ENCODE peak calls at places on chromosome 14, in four cellular contexts. One of them, this sample, is unnamed.

GRCh38 chr14:103743691-103744090 is 28.1 kb downstream of the ZFYVE21 start:
- DNase-seq in CD8-positive, alpha-beta T cell: no peak
- DNase-seq in fibroblast of lung: no peak
- DNase-seq in neuronal stem cell: no peak
- DNase-seq in this sample: no peak

GRCh38 chr14:92577321-92577742 is 63.8 kb downstream of the RIN3 start:
- DNase-seq in neuronal stem cell: no peak
- DNase-seq in fibroblast of lung: no peak
- DNase-seq in CD8-positive, alpha-beta T cell: peak
- DNase-seq in this sample: no peak

GRCh38 chr14:97120204-97121120 is 323.3 kb downstream of the VRK1 start:
- DNase-seq in neuronal stem cell: no peak
- DNase-seq in CD8-positive, alpha-beta T cell: peak
- DNase-seq in fibroblast of lung: no peak
- DNase-seq in this sample: no peak

GRCh38 chr14:61695695-61696527 is 598 bp downstream of the HIF1A start:
- DNase-seq in fibroblast of lung: peak
- DNase-seq in CD8-positive, alpha-beta T cell: peak
- DNase-seq in neuronal stem cell: peak
- DNase-seq in this sample: peak

GRCh38 chr14:53032161-53032803 is 81.4 kb upstream of the FERMT2 start:
- DNase-seq in fibroblast of lung: peak
- DNase-seq in CD8-positive, alpha-beta T cell: no peak
- DNase-seq in neuronal stem cell: peak
- DNase-seq in this sample: no peak

GRCh38 chr14:102189858-102190257 is 50.2 kb downstream of the WDR20 start:
- DNase-seq in fibroblast of lung: no peak
- DNase-seq in CD8-positive, alpha-beta T cell: no peak
- DNase-seq in neuronal stem cell: no peak
- DNase-seq in this sample: no peak

GRCh38 chr14:38129705-38130104 is 78.0 kb upstream of the SSTR1 start:
- DNase-seq in neuronal stem cell: no peak
- DNase-seq in fibroblast of lung: no peak
- DNase-seq in CD8-positive, alpha-beta T cell: peak
- DNase-seq in this sample: no peak

GRCh38 chr14:72123755-72124154 is 191.5 kb downstream of the RGS6 start:
- DNase-seq in neuronal stem cell: no peak
- DNase-seq in CD8-positive, alpha-beta T cell: no peak
- DNase-seq in fibroblast of lung: no peak
- DNase-seq in this sample: no peak

GRCh38 chr14:92914087-92914656 is 8.8 kb upstream of the CHGA start:
- DNase-seq in fibroblast of lung: peak
- DNase-seq in neuronal stem cell: peak
- DNase-seq in CD8-positive, alpha-beta T cell: no peak
- DNase-seq in this sample: no peak

GRCh38 chr14:104262515-104263514 is 124.4 kb downstream of the KIF26A start:
- DNase-seq in fibroblast of lung: no peak
- DNase-seq in neuronal stem cell: no peak
- DNase-seq in CD8-positive, alpha-beta T cell: no peak
- DNase-seq in this sample: no peak

GRCh38 chr14:84785997-84786396 is 743.9 kb upstream of the FLRT2 start:
- DNase-seq in fibroblast of lung: peak
- DNase-seq in CD8-positive, alpha-beta T cell: no peak
- DNase-seq in neuronal stem cell: no peak
- DNase-seq in this sample: no peak

GRCh38 chr14:102731101-102731870 is 46.0 kb upstream of the TRAF3 start:
- DNase-seq in fibroblast of lung: no peak
- DNase-seq in neuronal stem cell: no peak
- DNase-seq in CD8-positive, alpha-beta T cell: no peak
- DNase-seq in this sample: no peak

GRCh38 chr14:89331398-89331797 is 85.6 kb downstream of the FOXN3 start:
- DNase-seq in CD8-positive, alpha-beta T cell: no peak
- DNase-seq in fibroblast of lung: no peak
- DNase-seq in neuronal stem cell: no peak
- DNase-seq in this sample: no peak

GRCh38 chr14:105894125-105894977 is 368.0 kb downstream of the TMEM121 start:
- DNase-seq in fibroblast of lung: no peak
- DNase-seq in CD8-positive, alpha-beta T cell: no peak
- DNase-seq in neuronal stem cell: no peak
- DNase-seq in this sample: no peak

GRCh38 chr14:51540364-51540763 is 111.3 kb upstream of the FRMD6 start:
- DNase-seq in neuronal stem cell: no peak
- DNase-seq in fibroblast of lung: peak
- DNase-seq in CD8-positive, alpha-beta T cell: no peak
- DNase-seq in this sample: no peak
- H3K27ac ChIP-seq in neuronal stem cell: no peak
- H3K27ac ChIP-seq in fibroblast of lung: peak
- H3K27ac ChIP-seq in CD8-positive, alpha-beta T cell: no peak
- H3K27ac ChIP-seq in this sample: no peak

DNA sequence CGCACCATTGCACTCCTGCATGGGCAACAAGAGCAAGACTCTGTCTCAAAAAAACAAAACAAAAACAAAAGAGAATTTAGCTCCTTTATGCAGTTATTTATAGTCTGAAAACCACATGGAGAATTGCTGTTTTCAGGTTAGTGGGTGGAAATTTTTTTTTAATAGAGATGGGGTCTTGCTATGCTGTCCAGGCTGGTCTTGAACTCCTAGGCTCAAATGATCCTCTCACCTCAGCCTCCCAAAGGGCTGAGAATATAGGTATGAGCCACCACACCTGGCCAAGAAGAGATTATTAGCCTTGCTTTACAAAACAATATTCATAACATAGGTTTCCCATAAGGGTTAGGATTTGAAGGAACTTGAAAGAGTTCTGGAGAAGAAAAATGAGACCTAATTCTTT is 12.1 kb upstream of the SRP54 start:
- DNase-seq in neuronal stem cell: no peak
- DNase-seq in CD8-positive, alpha-beta T cell: no peak
- DNase-seq in fibroblast of lung: no peak
- DNase-seq in this sample: no peak
- H3K27ac ChIP-seq in neuronal stem cell: no peak
- H3K27ac ChIP-seq in CD8-positive, alpha-beta T cell: no peak
- H3K27ac ChIP-seq in fibroblast of lung: no peak
- H3K27ac ChIP-seq in this sample: no peak

GRCh38 chr14:54738009-54738408 is 164.6 kb downstream of the GCH1 start:
- DNase-seq in fibroblast of lung: no peak
- DNase-seq in CD8-positive, alpha-beta T cell: no peak
- DNase-seq in neuronal stem cell: no peak
- DNase-seq in this sample: no peak

GRCh38 chr14:54737132-54737711 is 165.4 kb downstream of the GCH1 start:
- DNase-seq in fibroblast of lung: peak
- DNase-seq in CD8-positive, alpha-beta T cell: no peak
- DNase-seq in neuronal stem cell: no peak
- DNase-seq in this sample: no peak

GRCh38 chr14:54739514-54739913 is 163.1 kb downstream of the GCH1 start:
- DNase-seq in CD8-positive, alpha-beta T cell: no peak
- DNase-seq in fibroblast of lung: no peak
- DNase-seq in neuronal stem cell: no peak
- DNase-seq in this sample: no peak

GRCh38 chr14:54730156-54730961 is 163.4 kb downstream of the SAMD4A start:
- DNase-seq in fibroblast of lung: peak
- DNase-seq in CD8-positive, alpha-beta T cell: no peak
- DNase-seq in neuronal stem cell: no peak
- DNase-seq in this sample: no peak

DNA sequence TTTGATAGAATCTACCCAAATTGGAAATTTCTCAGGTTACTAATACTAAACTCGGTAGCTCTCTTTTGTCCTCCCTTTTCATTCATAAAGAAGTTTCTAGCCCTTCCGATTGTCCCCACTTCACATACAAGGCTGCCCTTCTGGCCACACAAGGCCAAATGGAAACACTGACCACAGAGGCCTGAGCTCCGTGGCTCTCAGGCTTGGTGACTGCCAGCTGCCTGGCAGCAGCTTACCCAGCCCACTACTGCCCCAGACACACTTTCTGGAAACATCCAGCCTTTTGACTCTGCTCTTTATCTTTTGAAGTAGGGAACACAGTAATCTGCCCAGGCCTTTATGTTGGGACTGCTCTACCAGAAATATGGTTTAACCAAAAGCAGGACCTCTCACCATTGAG is 167.2 kb downstream of the GCH1 start:
- DNase-seq in fibroblast of lung: no peak
- DNase-seq in CD8-positive, alpha-beta T cell: no peak
- DNase-seq in neuronal stem cell: no peak
- DNase-seq in this sample: no peak
- H3K27ac ChIP-seq in fibroblast of lung: no peak
- H3K27ac ChIP-seq in CD8-positive, alpha-beta T cell: no peak
- H3K27ac ChIP-seq in neuronal stem cell: no peak
- H3K27ac ChIP-seq in this sample: no peak

GRCh38 chr14:21419528-21419927 is 35.7 kb upstream of the SUPT16H start:
- DNase-seq in CD8-positive, alpha-beta T cell: no peak
- DNase-seq in neuronal stem cell: no peak
- DNase-seq in fibroblast of lung: no peak
- DNase-seq in this sample: no peak
- H3K27ac ChIP-seq in CD8-positive, alpha-beta T cell: no peak
- H3K27ac ChIP-seq in neuronal stem cell: no peak
- H3K27ac ChIP-seq in fibroblast of lung: no peak
- H3K27ac ChIP-seq in this sample: no peak

GRCh38 chr14:99983251-99984012 is 81.8 kb upstream of the EVL start:
- DNase-seq in neuronal stem cell: no peak
- DNase-seq in fibroblast of lung: no peak
- DNase-seq in CD8-positive, alpha-beta T cell: no peak
- DNase-seq in this sample: no peak

GRCh38 chr14:99976681-99977080 is 88.5 kb upstream of the EVL start:
- DNase-seq in neuronal stem cell: no peak
- DNase-seq in fibroblast of lung: no peak
- DNase-seq in CD8-positive, alpha-beta T cell: no peak
- DNase-seq in this sample: no peak

GRCh38 chr14:99981806-99982205 is 83.4 kb upstream of the EVL start:
- DNase-seq in neuronal stem cell: no peak
- DNase-seq in CD8-positive, alpha-beta T cell: no peak
- DNase-seq in fibroblast of lung: no peak
- DNase-seq in this sample: no peak

GRCh38 chr14:99982449-99983250 is 82.6 kb upstream of the EVL start:
- DNase-seq in CD8-positive, alpha-beta T cell: peak
- DNase-seq in fibroblast of lung: peak
- DNase-seq in neuronal stem cell: peak
- DNase-seq in this sample: peak

DNA sequence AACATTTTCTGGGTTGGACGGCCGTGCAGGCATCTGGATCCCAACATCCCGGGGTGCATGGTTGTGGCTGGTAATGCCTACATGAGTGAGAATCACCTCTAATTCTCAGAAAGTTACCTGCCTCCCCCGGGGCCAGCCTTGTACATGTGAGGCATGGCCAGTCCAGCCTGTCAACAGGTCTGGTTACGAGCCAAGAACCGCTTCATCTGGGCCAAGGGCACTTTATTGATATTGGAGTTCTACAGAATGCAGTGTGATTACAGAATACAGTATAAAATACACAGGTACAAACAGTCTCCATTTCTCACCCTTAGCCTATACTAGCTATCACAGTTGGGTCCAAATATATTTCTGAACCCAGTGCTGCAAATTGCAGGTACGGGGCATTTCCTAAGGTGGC is 84.9 kb upstream of the EVL start:
- DNase-seq in fibroblast of lung: no peak
- DNase-seq in neuronal stem cell: no peak
- DNase-seq in CD8-positive, alpha-beta T cell: no peak
- DNase-seq in this sample: no peak
- H3K27ac ChIP-seq in fibroblast of lung: no peak
- H3K27ac ChIP-seq in neuronal stem cell: no peak
- H3K27ac ChIP-seq in CD8-positive, alpha-beta T cell: no peak
- H3K27ac ChIP-seq in this sample: no peak

GRCh38 chr14:70278281-70278680 is 81.2 kb downstream of the COX16 start:
- DNase-seq in neuronal stem cell: no peak
- DNase-seq in fibroblast of lung: no peak
- DNase-seq in CD8-positive, alpha-beta T cell: no peak
- DNase-seq in this sample: no peak

GRCh38 chr14:70282666-70283065 is 76.8 kb downstream of the COX16 start:
- DNase-seq in fibroblast of lung: no peak
- DNase-seq in neuronal stem cell: no peak
- DNase-seq in CD8-positive, alpha-beta T cell: no peak
- DNase-seq in this sample: no peak

GRCh38 chr14:70281938-70282337 is 77.5 kb downstream of the COX16 start:
- DNase-seq in fibroblast of lung: no peak
- DNase-seq in CD8-positive, alpha-beta T cell: no peak
- DNase-seq in neuronal stem cell: no peak
- DNase-seq in this sample: no peak

GRCh38 chr14:70280931-70281330 is 78.6 kb downstream of the COX16 start:
- DNase-seq in neuronal stem cell: no peak
- DNase-seq in CD8-positive, alpha-beta T cell: no peak
- DNase-seq in fibroblast of lung: no peak
- DNase-seq in this sample: no peak
- H3K27ac ChIP-seq in neuronal stem cell: no peak
- H3K27ac ChIP-seq in CD8-positive, alpha-beta T cell: no peak
- H3K27ac ChIP-seq in fibroblast of lung: no peak
- H3K27ac ChIP-seq in this sample: no peak